ENCODE peak calls at places on chromosomes 4 and X, in seven cellular contexts. B is cardiac muscle cell, M is left ventricle myocardium inferior, H is heart left ventricle, R is lower lobe of right lung, O is ovary, I is PC-3. N is an unnamed sample.

GRCh38 chr4:30396772-30397475 is 323.2 kb upstream of the PCDH7 start:
- DNase-seq in R (no peak), B (no peak), M (no peak), I (peak; percentile 41), O (no peak), H (no peak), N (no peak)

GRCh38 chr4:18020145-18020670 is 1.3 kb downstream of the LCORL start:
- DNase-seq in O (no peak), I (peak; percentile 6), R (no peak), H (no peak), M (no peak), B (peak; percentile 5), N (no peak)

GRCh38 chr4:189143255-189143654 is 797.4 kb upstream of the FRG1 start:
- DNase-seq in O (no peak), I (peak; percentile 93), H (no peak), B (no peak), R (no peak), M (no peak), N (peak; percentile 65)

GRCh38 chrX:21744721-21745120 is 13.2 kb downstream of the SMPX start:
- DNase-seq in R (no peak), I (no peak), B (no peak), O (no peak), H (no peak), M (no peak), N (no peak)

GRCh38 chr4:167233523-167234387 is 539 bp downstream of the SPOCK3 start:
- DNase-seq in B (peak; percentile 24), M (no peak), O (no peak), R (no peak), H (no peak), I (peak; percentile 26), N (no peak)

GRCh38 chrX:153565996-153566580 is 32.9 kb downstream of the CCNQ start:
- DNase-seq in O (no peak), R (no peak), B (no peak), M (no peak), H (no peak), I (no peak), N (no peak)

GRCh38 chrX:78517124-78517523 is 142.0 kb downstream of the RTL3 start:
- DNase-seq in I (peak; percentile 80), R (no peak), M (no peak), H (no peak), O (no peak), B (no peak), N (no peak)

GRCh38 chrX:791479-792034 is 161.0 kb downstream of the SHOX start:
- DNase-seq in R (no peak), I (no peak), M (no peak), O (no peak), B (no peak), H (no peak), N (no peak)

GRCh38 chrX:9569875-9570274 is 105.0 kb downstream of the TBL1X start:
- DNase-seq in H (no peak), M (no peak), O (no peak), B (no peak), I (no peak), R (no peak), N (no peak)

GRCh38 chr4:11698846-11699590 is 270.3 kb upstream of the HS3ST1 start:
- DNase-seq in H (no peak), O (no peak), R (no peak), M (no peak), B (no peak), I (peak; percentile 92), N (peak; percentile 68)

GRCh38 chr4:117831060-117831683 is 203.1 kb upstream of the NDST3 start:
- DNase-seq in O (no peak), H (no peak), M (no peak), I (no peak), R (no peak), B (no peak), N (no peak)

GRCh38 chrX:40243699-40244098 is 145.9 kb upstream of the BCOR start:
- DNase-seq in O (no peak), H (no peak), M (no peak), R (no peak), B (no peak), I (no peak), N (no peak)

GRCh38 chr4:2789801-2790582 is 2.9 kb upstream of the SH3BP2 start:
- DNase-seq in R (peak; percentile 41), M (no peak), I (no peak), H (peak; percentile 21), B (no peak), O (no peak), N (no peak)
- H3K4me1 ChIP-seq in R (peaks cover 67% of the 10 kb centered on the region), M (peaks cover 76% of the 10 kb centered on the region), I (peaks cover 14% of the 10 kb centered on the region), H (peaks cover 54% of the 10 kb centered on the region), B (peaks cover 17% of the 10 kb centered on the region), O (peaks cover 11% of the 10 kb centered on the region), N (peaks cover 13% of the 10 kb centered on the region)

DNA sequence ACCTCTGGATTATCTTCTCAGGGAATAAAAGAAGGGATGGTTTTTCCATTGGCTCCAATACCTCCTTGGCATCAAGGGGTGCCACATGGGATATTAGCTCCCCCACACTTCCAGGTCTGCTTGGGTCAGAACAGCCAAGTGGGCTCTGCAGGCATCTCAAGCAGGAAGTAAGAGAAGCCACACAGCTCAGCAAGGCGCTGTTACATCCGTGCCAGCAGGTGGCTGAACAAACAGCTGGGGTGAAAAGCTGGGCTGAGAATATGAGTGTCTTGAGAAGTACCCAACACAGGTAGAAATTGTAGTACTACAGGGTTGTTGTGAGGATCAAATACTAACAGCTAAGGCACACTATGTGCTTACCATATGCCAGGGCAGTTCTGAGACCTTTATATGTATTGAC is 76.7 kb upstream of the TMEM150C start:
- DNase-seq in O (no peak), H (no peak), B (no peak), M (no peak), I (no peak), R (no peak), N (no peak)
- TF ChIP-seq CTCF in O (no peak), H (no peak), B (no peak), M (no peak), I (no peak), R (no peak), N (no peak)

GRCh38 chr4:140096921-140097320 is 57.1 kb downstream of the MAML3 start:
- DNase-seq in O (no peak), M (no peak), R (no peak), I (no peak), B (no peak), H (no peak), N (no peak)
- H3K4me1 ChIP-seq in O (peaks cover 16% of the 10 kb centered on the region), M (peaks cover 83% of the 10 kb centered on the region), R (peaks cover 89% of the 10 kb centered on the region), I (peaks cover 86% of the 10 kb centered on the region), B (peaks cover 52% of the 10 kb centered on the region), H (peaks cover 27% of the 10 kb centered on the region), N (peaks cover 62% of the 10 kb centered on the region)

GRCh38 chr4:151930372-151930771 is 169.6 kb upstream of the GATB start:
- DNase-seq in H (peak; percentile 63), R (no peak), B (peak; percentile 14), I (no peak), O (no peak), M (peak; percentile 17), N (no peak)

GRCh38 chr4:151931563-151931962 is 170.8 kb upstream of the GATB start:
- DNase-seq in I (no peak), O (no peak), H (no peak), B (no peak), M (no peak), R (no peak), N (no peak)

GRCh38 chr4:151935411-151935810 is 174.6 kb upstream of the GATB start:
- DNase-seq in R (no peak), I (no peak), B (no peak), M (no peak), H (no peak), O (no peak), N (no peak)

GRCh38 chr4:151933122-151933827 is 172.5 kb upstream of the GATB start:
- DNase-seq in I (no peak), M (no peak), B (no peak), H (peak; percentile 28), O (no peak), R (no peak), N (no peak)

GRCh38 chr4:151934766-151935165 is 174.0 kb upstream of the GATB start:
- DNase-seq in H (no peak), R (no peak), I (no peak), B (no peak), O (no peak), M (no peak), N (no peak)
- TF ChIP-seq CTCF in H (no peak), R (no peak), I (no peak), B (no peak), O (no peak), M (no peak), N (no peak)

DNA sequence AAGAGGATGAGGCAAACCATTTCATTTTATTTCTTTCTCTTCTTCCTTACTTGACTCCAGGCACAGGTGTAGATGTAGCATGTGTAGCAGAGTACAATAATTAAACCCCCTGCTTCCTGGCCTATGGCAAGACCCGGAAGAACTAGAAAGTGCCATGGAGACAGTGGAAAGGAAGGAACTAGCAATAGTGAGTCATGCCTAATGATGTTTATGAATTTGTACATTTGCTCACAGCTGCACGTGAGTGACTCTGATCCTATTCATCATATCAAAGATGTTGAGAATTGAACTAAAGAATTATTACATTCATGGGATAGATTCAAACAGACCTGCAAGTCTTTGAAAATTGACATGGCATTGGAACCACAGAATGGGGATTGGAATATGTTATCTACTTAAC is 2233.9 kb upstream of the TENM3 start:
- DNase-seq in H (no peak), R (no peak), O (no peak), M (no peak), B (no peak), I (no peak), N (no peak)
- H3K4me1 ChIP-seq in H (no peaks in the 10 kb centered on the region), R (no peaks in the 10 kb centered on the region), O (no peaks in the 10 kb centered on the region), M (no peaks in the 10 kb centered on the region), B (no peaks in the 10 kb centered on the region), I (no peaks in the 10 kb centered on the region), N (no peaks in the 10 kb centered on the region)